ENCODE peak calls at places on chromosome 20, in six cellular contexts. Q is NB4; Z is AG04449; A is foreskin fibroblast; M is effector memory CD4-positive, alpha-beta T cell; V is AG04450. W is an unnamed sample.

GRCh38 chr20:62156592-62157386 is 13.2 kb downstream of the SS18L1 start:
- DNase-seq in Q (peak), Z (no peak), A (no peak), M (peak), V (no peak), W (peak)

GRCh38 chr20:2276015-2276414 is 19.8 kb upstream of the TGM3 start:
- DNase-seq in Q (no peak), Z (no peak), A (no peak), M (no peak), V (no peak), W (no peak)

GRCh38 chr20:58267389-58268215 is 39.1 kb upstream of the ANKRD60 start:
- DNase-seq in Q (no peak), Z (no peak), A (no peak), M (no peak), V (no peak), W (peak)

GRCh38 chr20:63752411-63753101 is 13.0 kb downstream of the SLC2A4RG start:
- DNase-seq in Q (no peak), Z (no peak), A (no peak), M (no peak), V (no peak), W (no peak)

GRCh38 chr20:60694763-60695162 is 557.3 kb upstream of the CDH4 start:
- DNase-seq in Q (peak), Z (no peak), A (peak), M (no peak), V (no peak), W (no peak)

GRCh38 chr20:17622086-17622850 is 52.4 kb downstream of the DSTN start:
- DNase-seq in Q (peak), Z (no peak), A (no peak), M (no peak), V (no peak), W (no peak)

GRCh38 chr20:53163486-53163885 is 191.3 kb downstream of the TSHZ2 start:
- DNase-seq in Q (no peak), Z (no peak), A (no peak), M (no peak), V (no peak), W (no peak)

GRCh38 chr20:38171301-38172010 is 6.4 kb upstream of the TGM2 start:
- DNase-seq in Q (peak), Z (no peak), A (no peak), M (no peak), V (no peak), W (no peak)

GRCh38 chr20:63777614-63778013 is 38.0 kb downstream of the SLC2A4RG start:
- DNase-seq in Q (no peak), Z (no peak), A (no peak), M (no peak), V (no peak), W (no peak)

GRCh38 chr20:36653456-36653855 is 7.5 kb upstream of the SLA2 start:
- DNase-seq in Q (no peak), Z (no peak), A (no peak), M (no peak), V (no peak), W (no peak)

GRCh38 chr20:36121981-36122930 is 32.3 kb upstream of the EPB41L1 start:
- DNase-seq in Q (no peak), Z (no peak), A (no peak), M (no peak), V (no peak), W (no peak)

GRCh38 chr20:38932457-38933120 is 6.4 kb downstream of the FAM83D start:
- DNase-seq in Q (peak), Z (peak), A (peak), M (no peak), V (peak), W (no peak)

GRCh38 chr20:32368930-32369329 is 10.8 kb downstream of the ASXL1 start:
- DNase-seq in Q (peak), Z (no peak), A (no peak), M (no peak), V (no peak), W (no peak)

GRCh38 chr20:33676121-33676520 is 1.9 kb upstream of the NECAB3 start:
- DNase-seq in Q (no peak), Z (no peak), A (no peak), M (no peak), V (no peak), W (no peak)

GRCh38 chr20:5197847-5198650 is 71.2 kb downstream of the CDS2 start:
- DNase-seq in Q (no peak), Z (no peak), A (no peak), M (no peak), V (no peak), W (no peak)

GRCh38 chr20:43590036-43590391 is 723 bp upstream of the IFT52 start:
- DNase-seq in Q (no peak), Z (no peak), A (no peak), M (no peak), V (no peak), W (no peak)

DNA sequence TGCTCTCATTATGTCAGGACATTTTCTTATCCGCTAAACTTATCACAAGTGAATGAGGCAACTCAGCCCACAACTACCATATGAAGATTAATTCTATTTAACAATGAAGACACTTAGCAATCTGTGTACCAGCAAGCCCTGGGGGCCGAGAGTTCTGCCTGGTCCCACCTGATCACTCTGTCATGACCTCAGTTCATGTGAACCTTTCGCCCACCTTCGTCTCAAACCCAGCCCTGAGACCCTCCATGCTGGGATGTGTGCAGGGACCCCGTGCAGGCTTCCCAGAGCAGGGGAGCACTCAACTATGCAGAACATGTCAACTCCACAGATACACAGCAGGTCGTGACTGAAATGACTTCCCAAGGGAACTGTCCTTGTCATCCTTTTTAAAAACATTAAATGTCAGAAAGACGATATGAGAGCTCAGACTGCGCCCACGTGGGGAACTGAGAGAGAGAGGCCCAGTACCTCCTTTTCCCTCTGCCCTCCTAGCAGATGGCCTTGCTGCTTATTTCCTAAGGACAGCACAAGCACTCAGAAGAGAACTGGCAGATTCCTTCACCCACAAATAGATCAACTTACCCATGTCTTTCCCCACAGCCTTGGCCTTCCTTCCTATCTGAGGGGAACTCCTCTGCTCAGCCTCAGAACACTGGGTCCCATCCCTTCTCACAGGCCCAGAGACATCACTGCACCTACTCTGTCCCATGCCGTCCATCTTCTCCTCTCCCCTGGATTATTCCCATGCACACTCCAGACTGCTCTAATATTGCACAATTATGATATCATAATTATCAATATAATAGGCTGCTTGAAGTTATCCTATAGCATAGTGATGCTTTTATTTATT is 11.5 kb downstream of the ABHD12 start:
- DNase-seq in Q (no peak), Z (no peak), A (no peak), M (no peak), V (no peak), W (no peak)
- H3K4me3 ChIP-seq in Q (no peak), Z (no peak), A (no peak), M (no peak), V (no peak), W (no peak)

DNA sequence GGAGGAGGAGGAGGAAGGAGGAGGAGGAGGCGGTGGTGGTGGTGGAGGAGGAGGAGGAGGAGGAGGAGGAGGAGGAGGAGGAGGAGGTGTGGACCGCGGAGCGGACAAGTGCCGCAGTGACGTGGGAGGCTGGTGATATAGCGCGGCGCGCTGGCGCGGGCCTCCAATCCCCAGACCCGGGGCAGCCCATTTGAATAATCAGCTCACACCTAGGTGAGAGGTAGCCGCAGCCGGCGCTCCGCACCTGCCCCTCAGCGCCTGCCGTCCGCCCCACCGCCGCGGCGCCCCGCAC is 204 bp upstream of the FOXA2 start:
- DNase-seq in Q (no peak), Z (no peak), A (no peak), M (no peak), V (no peak), W (no peak)
- H3K4me3 ChIP-seq in Q (no peak), Z (no peak), A (no peak), M (no peak), V (no peak), W (no peak)

DNA sequence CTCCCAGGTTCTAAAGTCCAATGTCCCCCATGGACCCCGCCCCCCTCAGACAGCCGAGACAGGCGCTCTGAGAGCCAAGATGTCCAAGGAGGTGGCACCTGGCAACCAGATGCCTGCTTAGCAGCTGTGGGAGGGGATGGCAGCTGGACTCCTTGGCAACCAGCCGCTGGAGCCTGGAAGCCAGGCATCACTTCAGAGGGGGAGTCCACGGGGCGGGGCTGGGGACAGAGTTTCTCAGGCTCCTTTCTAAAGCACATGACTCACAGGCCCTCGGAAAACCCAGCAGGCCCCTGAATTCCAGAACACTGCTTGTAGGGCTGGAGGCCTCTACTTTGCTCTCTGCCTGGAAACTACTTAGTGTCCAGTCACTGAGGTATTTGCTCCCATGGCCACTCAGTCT is 51.5 kb downstream of the PREX1 start:
- DNase-seq in Q (no peak), Z (peak), A (peak), M (no peak), V (no peak), W (no peak)
- H3K4me3 ChIP-seq in Q (no peak), Z (no peak), A (no peak), M (no peak), V (no peak), W (no peak)

GRCh38 chr20:539236-539635 is 4.4 kb downstream of the CSNK2A1 start:
- DNase-seq in Q (peak), Z (no peak), A (no peak), M (no peak), V (no peak), W (no peak)

GRCh38 chr20:542777-543368 is 717 bp downstream of the CSNK2A1 start:
- DNase-seq in Q (peak), Z (no peak), A (no peak), M (no peak), V (no peak), W (no peak)

GRCh38 chr20:539848-540247 is 3.7 kb downstream of the CSNK2A1 start:
- DNase-seq in Q (no peak), Z (peak), A (peak), M (no peak), V (no peak), W (no peak)

GRCh38 chr20:537983-538382 is 5.6 kb downstream of the CSNK2A1 start:
- DNase-seq in Q (no peak), Z (no peak), A (no peak), M (no peak), V (no peak), W (no peak)

GRCh38 chr20:540391-541201 is 3.0 kb downstream of the CSNK2A1 start:
- DNase-seq in Q (peak), Z (no peak), A (no peak), M (no peak), V (no peak), W (no peak)
- H3K4me3 ChIP-seq in Q (peak), Z (no peak), A (no peak), M (no peak), V (no peak), W (peak)

W was measured in CD4-positive, CD25-positive, alpha-beta regulatory T cell.